ENCODE peak calls at places on chromosome 5, in four cellular contexts. M, Q, S and C are unnamed samples.

GRCh38 chr5:83313431-83313830 is 158.1 kb upstream of the VCAN start:
- DNase-seq in M (no peak), Q (no peak), S (peak), C (no peak)

GRCh38 chr5:157247267-157247666 is 18.7 kb upstream of the CYFIP2 start:
- DNase-seq in S (no peak), Q (no peak), M (no peak), C (no peak)

GRCh38 chr5:73946926-73947455 is 321.0 kb downstream of the ARHGEF28 start:
- DNase-seq in S (no peak), M (no peak), Q (no peak), C (no peak)

GRCh38 chr5:159444441-159445082 is 114.3 kb upstream of the IL12B start:
- DNase-seq in Q (no peak), M (no peak), S (peak), C (no peak)

GRCh38 chr5:89878140-89878570 is 531.4 kb downstream of the CETN3 start:
- DNase-seq in M (no peak), Q (no peak), S (peak), C (no peak)

GRCh38 chr5:148685520-148686134 is 31.3 kb upstream of the HTR4 start:
- DNase-seq in M (no peak), Q (no peak), S (no peak), C (no peak)

GRCh38 chr5:11531805-11532204 is 372.4 kb downstream of the CTNND2 start:
- DNase-seq in Q (no peak), S (no peak), M (no peak), C (no peak)

GRCh38 chr5:178068293-178068692 is 45.0 kb upstream of the N4BP3 start:
- DNase-seq in S (no peak), M (no peak), Q (no peak), C (no peak)

GRCh38 chr5:51385214-51385613 is 2.0 kb downstream of the ISL1 start:
- DNase-seq in S (no peak), M (no peak), Q (no peak), C (no peak)

GRCh38 chr5:173660481-173661280 is 44.2 kb upstream of the BOD1 start:
- DNase-seq in Q (no peak), M (no peak), S (no peak), C (no peak)

GRCh38 chr5:174692982-174693422 is 31.4 kb upstream of the MSX2 start:
- DNase-seq in M (no peak), Q (no peak), S (no peak), C (no peak)

GRCh38 chr5:94928891-94929290 is 310.4 kb downstream of the SLF1 start:
- DNase-seq in Q (no peak), M (no peak), S (no peak), C (no peak)

GRCh38 chr5:66538531-66538930 is 57.7 kb upstream of the MAST4 start:
- DNase-seq in S (no peak), Q (no peak), M (no peak), C (no peak)

GRCh38 chr5:133985540-133986180 is 17.2 kb upstream of the C5orf15 start:
- DNase-seq in M (no peak), Q (no peak), S (no peak), C (no peak)

GRCh38 chr5:13831236-13831810 is 113.2 kb downstream of the DNAH5 start:
- DNase-seq in S (no peak), M (no peak), Q (no peak), C (no peak)

GRCh38 chr5:179160584-179160983 is 100.4 kb downstream of the ZNF354C start:
- DNase-seq in M (no peak), Q (peak), S (no peak), C (no peak)

GRCh38 chr5:58456486-58456885 is 3.4 kb downstream of the PLK2 start:
- DNase-seq in Q (no peak), M (no peak), S (no peak), C (no peak)

GRCh38 chr5:153562189-153562588 is 71.7 kb downstream of the GRIA1 start:
- DNase-seq in Q (no peak), S (peak), M (no peak), C (no peak)

GRCh38 chr5:24644757-24645156 is at the start of gene CDH10:
- DNase-seq in M (no peak), S (no peak), Q (no peak), C (no peak)

GRCh38 chr5:179468696-179469095 is 81.7 kb upstream of the RUFY1 start:
- DNase-seq in Q (no peak), S (no peak), M (no peak), C (no peak)

GRCh38 chr5:16179511-16179935 is at the start of gene MARCHF11:
- DNase-seq in S (no peak), Q (no peak), M (no peak), C (no peak)

GRCh38 chr5:143650296-143650695 is 161.7 kb upstream of the HMHB1 start:
- DNase-seq in Q (no peak), M (no peak), S (no peak), C (no peak)

GRCh38 chr5:142326480-142326938 is 1.7 kb upstream of the SPRY4 start:
- DNase-seq in S (no peak), Q (no peak), M (no peak), C (no peak)

GRCh38 chr5:142330026-142330425 is 5.2 kb upstream of the SPRY4 start:
- DNase-seq in Q (no peak), M (no peak), S (no peak), C (no peak)

GRCh38 chr5:142325677-142326479 is 1.1 kb upstream of the SPRY4 start:
- DNase-seq in Q (no peak), M (no peak), S (peak), C (peak)

GRCh38 chr5:142324871-142325676 is at the start of gene SPRY4:
- DNase-seq in Q (peak), S (peak), M (peak), C (peak)

GRCh38 chr5:142327111-142327842 is 2.5 kb upstream of the SPRY4 start:
- DNase-seq in M (no peak), S (peak), Q (no peak), C (no peak)
- TF ChIP-seq CTCF in M (no peak), S (no peak), Q (no peak), C (no peak)

GRCh38 chr5:127865273-127865672 is 162.1 kb downstream of the CCDC192 start:
- DNase-seq in Q (no peak), M (no peak), S (no peak), C (no peak)
- TF ChIP-seq CTCF in Q (no peak), M (no peak), S (no peak), C (no peak)

GRCh38 chr5:82257247-82257646 is 20.9 kb downstream of the RPS23 start:
- DNase-seq in S (no peak), M (no peak), Q (no peak), C (no peak)

GRCh38 chr5:82257729-82258128 is 20.4 kb downstream of the RPS23 start:
- DNase-seq in M (no peak), Q (no peak), S (no peak), C (no peak)

GRCh38 chr5:82265052-82265451 is 13.1 kb downstream of the RPS23 start:
- DNase-seq in S (no peak), M (no peak), Q (no peak), C (no peak)

GRCh38 chr5:82255844-82256243 is 22.3 kb downstream of the RPS23 start:
- DNase-seq in S (no peak), M (no peak), Q (no peak), C (no peak)

GRCh38 chr5:82259172-82259800 is 18.9 kb downstream of the RPS23 start:
- DNase-seq in M (no peak), Q (no peak), S (peak), C (no peak)
- TF ChIP-seq CTCF in M (peak), Q (no peak), S (peak), C (no peak)

DNA sequence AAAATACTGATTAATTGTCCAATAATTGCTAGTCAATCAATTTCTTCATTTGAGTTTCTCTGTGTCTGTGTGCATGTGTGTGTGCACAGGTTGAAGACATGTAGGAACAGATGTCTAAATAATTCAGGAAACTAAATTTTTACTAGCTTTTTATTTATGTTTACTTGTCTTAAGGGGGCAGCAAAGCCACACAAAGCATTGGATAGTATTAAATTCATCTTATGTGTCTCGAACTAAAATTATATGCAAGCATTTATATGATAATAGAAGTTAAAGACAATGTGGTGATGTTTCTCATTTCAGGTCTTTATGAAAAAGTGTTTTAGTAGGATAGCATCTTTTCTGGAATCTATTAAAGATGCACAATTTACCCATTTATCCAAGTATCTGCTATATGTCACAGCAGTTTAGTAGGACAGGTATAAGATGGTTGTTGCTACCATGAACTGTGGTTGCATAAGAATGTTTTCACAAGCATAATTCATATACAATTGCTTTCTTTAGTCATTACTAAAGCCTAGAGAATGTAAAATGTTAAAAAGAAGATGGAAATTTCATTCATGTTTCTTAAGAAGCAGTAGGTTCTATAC is 784.6 kb upstream of the NUDT12 start:
- DNase-seq in S (peak), Q (no peak), M (no peak), C (no peak)
- TF ChIP-seq CTCF in S (peak), Q (no peak), M (peak), C (no peak)

GRCh38 chr5:135339189-135339588 is 59.8 kb downstream of the MACROH2A1 start:
- DNase-seq in S (no peak), Q (no peak), M (no peak), C (no peak)
- TF ChIP-seq CTCF in S (no peak), Q (no peak), M (no peak), C (no peak)